ENCODE peak calls at places on chromosomes 3 and 15, in four cellular contexts. One of them, this sample, is unnamed.

GRCh38 chr15:87736921-87737389 is 519.6 kb downstream of the NTRK3 start:
- DNase-seq in ovary: no peak
- DNase-seq in upper lobe of left lung: no peak
- DNase-seq in A549: no peak
- DNase-seq in this sample: no peak

GRCh38 chr3:10289077-10289476 is 3.7 kb downstream of the GHRL start:
- DNase-seq in upper lobe of left lung: peak
- DNase-seq in ovary: no peak
- DNase-seq in A549: no peak
- DNase-seq in this sample: no peak

GRCh38 chr15:98900382-98900781 is 107.2 kb downstream of the PGPEP1L start:
- DNase-seq in upper lobe of left lung: no peak
- DNase-seq in A549: no peak
- DNase-seq in ovary: no peak
- DNase-seq in this sample: no peak

GRCh38 chr3:81419196-81419595 is 342.2 kb downstream of the GBE1 start:
- DNase-seq in A549: peak
- DNase-seq in ovary: no peak
- DNase-seq in upper lobe of left lung: no peak
- DNase-seq in this sample: no peak

GRCh38 chr3:187000711-187001151 is 70.4 kb downstream of the ST6GAL1 start:
- DNase-seq in ovary: no peak
- DNase-seq in upper lobe of left lung: no peak
- DNase-seq in A549: no peak
- DNase-seq in this sample: no peak

GRCh38 chr15:65530318-65531111 is at the start of gene HACD3:
- DNase-seq in A549: peak
- DNase-seq in upper lobe of left lung: peak
- DNase-seq in ovary: peak
- DNase-seq in this sample: peak

GRCh38 chr3:17841190-17841828 is 98.9 kb upstream of the TBC1D5 start:
- DNase-seq in ovary: peak
- DNase-seq in upper lobe of left lung: peak
- DNase-seq in A549: peak
- DNase-seq in this sample: peak

GRCh38 chr3:100158877-100159563 is 44.7 kb upstream of the FILIP1L start:
- DNase-seq in A549: no peak
- DNase-seq in ovary: no peak
- DNase-seq in upper lobe of left lung: no peak
- DNase-seq in this sample: no peak

GRCh38 chr3:127262533-127262932 is 25.3 kb downstream of the PRR20G start:
- DNase-seq in upper lobe of left lung: no peak
- DNase-seq in ovary: no peak
- DNase-seq in A549: no peak
- DNase-seq in this sample: no peak

GRCh38 chr15:79811406-79812405 is 85.1 kb downstream of the MTHFS start:
- DNase-seq in ovary: peak
- DNase-seq in A549: no peak
- DNase-seq in upper lobe of left lung: peak
- DNase-seq in this sample: peak

GRCh38 chr15:96054606-96055005 is 275.9 kb upstream of the NR2F2 start:
- DNase-seq in ovary: no peak
- DNase-seq in A549: no peak
- DNase-seq in upper lobe of left lung: no peak
- DNase-seq in this sample: no peak

GRCh38 chr15:41629883-41630282 is 30.3 kb upstream of the MGA start:
- DNase-seq in ovary: no peak
- DNase-seq in upper lobe of left lung: no peak
- DNase-seq in A549: no peak
- DNase-seq in this sample: no peak

GRCh38 chr15:75309711-75310110 is 26.2 kb upstream of the COMMD4 start:
- DNase-seq in A549: no peak
- DNase-seq in upper lobe of left lung: no peak
- DNase-seq in ovary: no peak
- DNase-seq in this sample: no peak

GRCh38 chr3:132984181-132984580 is 54.0 kb upstream of the TMEM108 start:
- DNase-seq in upper lobe of left lung: no peak
- DNase-seq in A549: no peak
- DNase-seq in ovary: no peak
- DNase-seq in this sample: no peak

GRCh38 chr3:153399636-153400035 is 237.6 kb downstream of the RAP2B start:
- DNase-seq in upper lobe of left lung: no peak
- DNase-seq in ovary: no peak
- DNase-seq in A549: no peak
- DNase-seq in this sample: no peak

GRCh38 chr3:42733501-42734262 is 31.1 kb upstream of the HHATL start:
- DNase-seq in A549: no peak
- DNase-seq in ovary: peak
- DNase-seq in upper lobe of left lung: no peak
- DNase-seq in this sample: no peak

GRCh38 chr15:93987068-93987467 is 244.3 kb upstream of the MCTP2 start:
- DNase-seq in ovary: no peak
- DNase-seq in upper lobe of left lung: no peak
- DNase-seq in A549: no peak
- DNase-seq in this sample: no peak

GRCh38 chr15:99997112-99997651 is 263.9 kb upstream of the LYSMD4 start:
- DNase-seq in A549: no peak
- DNase-seq in ovary: no peak
- DNase-seq in upper lobe of left lung: no peak
- DNase-seq in this sample: peak

GRCh38 chr3:190120161-190121060 is at the start of gene P3H2:
- DNase-seq in upper lobe of left lung: peak
- DNase-seq in A549: peak
- DNase-seq in ovary: peak
- DNase-seq in this sample: peak

GRCh38 chr3:163450684-163451083 is 1627.6 kb downstream of the SI start:
- DNase-seq in ovary: no peak
- DNase-seq in upper lobe of left lung: no peak
- DNase-seq in A549: no peak
- DNase-seq in this sample: no peak

GRCh38 chr15:90583471-90584252 is 53.9 kb downstream of the CRTC3 start:
- DNase-seq in upper lobe of left lung: no peak
- DNase-seq in ovary: no peak
- DNase-seq in A549: no peak
- DNase-seq in this sample: no peak

GRCh38 chr3:182178488-182179200 is 466.9 kb downstream of the SOX2 start:
- DNase-seq in A549: no peak
- DNase-seq in upper lobe of left lung: no peak
- DNase-seq in ovary: no peak
- DNase-seq in this sample: no peak

GRCh38 chr3:187997946-187998561 is 155.9 kb upstream of the LPP start:
- DNase-seq in A549: no peak
- DNase-seq in ovary: no peak
- DNase-seq in upper lobe of left lung: no peak
- DNase-seq in this sample: no peak

GRCh38 chr3:127753898-127754410 is 68.4 kb downstream of the MGLL start:
- DNase-seq in A549: no peak
- DNase-seq in upper lobe of left lung: peak
- DNase-seq in ovary: no peak
- DNase-seq in this sample: no peak

GRCh38 chr15:83837946-83838571 is 184.1 kb downstream of the ADAMTSL3 start:
- DNase-seq in A549: peak
- DNase-seq in upper lobe of left lung: no peak
- DNase-seq in ovary: peak
- DNase-seq in this sample: peak

GRCh38 chr3:152176241-152176640 is 92.5 kb upstream of the MBNL1 start:
- DNase-seq in ovary: no peak
- DNase-seq in A549: no peak
- DNase-seq in upper lobe of left lung: no peak
- DNase-seq in this sample: no peak

GRCh38 chr3:152174876-152175575 is 93.7 kb upstream of the MBNL1 start:
- DNase-seq in A549: no peak
- DNase-seq in ovary: no peak
- DNase-seq in upper lobe of left lung: no peak
- DNase-seq in this sample: no peak

GRCh38 chr3:152177757-152178156 is 91.0 kb upstream of the MBNL1 start:
- DNase-seq in A549: no peak
- DNase-seq in ovary: no peak
- DNase-seq in upper lobe of left lung: no peak
- DNase-seq in this sample: no peak

GRCh38 chr3:152175576-152175883 is 93.2 kb upstream of the MBNL1 start:
- DNase-seq in ovary: no peak
- DNase-seq in upper lobe of left lung: no peak
- DNase-seq in A549: peak
- DNase-seq in this sample: no peak

DNA sequence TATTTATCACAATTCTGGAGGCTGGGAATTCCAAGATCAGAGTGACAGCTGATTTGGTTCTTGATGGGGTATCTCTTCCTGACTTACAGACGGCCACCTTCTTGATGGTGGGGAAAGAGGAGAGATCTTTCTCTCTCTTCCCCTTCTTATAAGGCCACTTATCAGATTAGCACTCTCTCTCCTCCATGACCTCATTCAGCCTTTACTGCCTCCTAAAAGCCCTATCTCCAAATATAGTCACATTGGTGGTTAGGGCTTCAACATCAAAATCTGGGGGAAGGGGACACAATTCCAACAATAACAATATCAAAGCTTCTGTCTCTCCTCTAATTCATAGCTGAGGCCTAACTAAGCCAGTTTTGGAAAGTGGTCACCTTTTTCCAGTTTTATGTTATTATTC is 91.7 kb upstream of the MBNL1 start:
- DNase-seq in ovary: no peak
- DNase-seq in upper lobe of left lung: no peak
- DNase-seq in A549: no peak
- DNase-seq in this sample: no peak
- TF ChIP-seq EP300 in ovary: no peak
- TF ChIP-seq EP300 in upper lobe of left lung: no peak
- TF ChIP-seq EP300 in A549: no peak
- TF ChIP-seq EP300 in this sample: no peak

GRCh38 chr3:169147246-169148008 is 516.1 kb downstream of the MECOM start:
- DNase-seq in ovary: no peak
- DNase-seq in A549: peak
- DNase-seq in upper lobe of left lung: peak
- DNase-seq in this sample: peak
- TF ChIP-seq EP300 in ovary: no peak
- TF ChIP-seq EP300 in A549: no peak
- TF ChIP-seq EP300 in upper lobe of left lung: no peak
- TF ChIP-seq EP300 in this sample: no peak

GRCh38 chr15:33135355-33135781 is 59.1 kb downstream of the FMN1 start:
- DNase-seq in ovary: no peak
- DNase-seq in A549: no peak
- DNase-seq in upper lobe of left lung: no peak
- DNase-seq in this sample: no peak

GRCh38 chr15:33126559-33127290 is 67.8 kb downstream of the FMN1 start:
- DNase-seq in upper lobe of left lung: no peak
- DNase-seq in ovary: peak
- DNase-seq in A549: peak
- DNase-seq in this sample: peak

GRCh38 chr15:33132722-33133345 is 61.7 kb downstream of the FMN1 start:
- DNase-seq in upper lobe of left lung: no peak
- DNase-seq in ovary: no peak
- DNase-seq in A549: peak
- DNase-seq in this sample: no peak

GRCh38 chr15:33137101-33137500 is 57.4 kb downstream of the FMN1 start:
- DNase-seq in upper lobe of left lung: no peak
- DNase-seq in A549: no peak
- DNase-seq in ovary: no peak
- DNase-seq in this sample: no peak

GRCh38 chr15:33131880-33132279 is 62.6 kb downstream of the FMN1 start:
- DNase-seq in ovary: no peak
- DNase-seq in upper lobe of left lung: no peak
- DNase-seq in A549: no peak
- DNase-seq in this sample: no peak
- TF ChIP-seq EP300 in ovary: no peak
- TF ChIP-seq EP300 in upper lobe of left lung: no peak
- TF ChIP-seq EP300 in A549: no peak
- TF ChIP-seq EP300 in this sample: no peak

DNA sequence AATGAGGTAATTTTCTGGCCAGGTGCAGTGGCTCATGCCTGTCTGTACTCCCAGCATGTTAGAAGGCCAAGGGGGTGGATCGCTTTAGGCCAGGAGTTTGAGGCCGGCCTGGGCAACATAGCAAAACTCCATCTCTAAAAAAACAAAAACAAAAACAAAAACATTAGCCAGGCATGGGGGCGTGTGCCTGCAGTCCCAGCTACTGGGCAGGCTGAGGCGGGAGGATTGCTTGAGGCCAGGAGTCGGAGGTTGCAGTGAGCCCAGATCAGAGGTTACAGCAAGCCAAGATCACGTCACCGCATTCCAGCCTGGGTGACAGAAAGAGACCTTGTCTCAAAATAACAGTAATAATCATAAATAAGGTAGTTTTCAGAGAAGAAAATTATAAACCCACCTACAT is 55.7 kb downstream of the LDHAL6B start:
- DNase-seq in A549: no peak
- DNase-seq in upper lobe of left lung: no peak
- DNase-seq in ovary: no peak
- DNase-seq in this sample: no peak
- TF ChIP-seq EP300 in A549: no peak
- TF ChIP-seq EP300 in upper lobe of left lung: no peak
- TF ChIP-seq EP300 in ovary: no peak
- TF ChIP-seq EP300 in this sample: no peak

GRCh38 chr15:38454687-38455071 is 752 bp downstream of the FAM98B start:
- DNase-seq in A549: no peak
- DNase-seq in ovary: no peak
- DNase-seq in upper lobe of left lung: no peak
- DNase-seq in this sample: no peak

GRCh38 chr15:38458646-38459045 is 4.7 kb downstream of the FAM98B start:
- DNase-seq in A549: no peak
- DNase-seq in ovary: no peak
- DNase-seq in upper lobe of left lung: no peak
- DNase-seq in this sample: no peak

GRCh38 chr15:38455096-38455495 is 1.2 kb downstream of the FAM98B start:
- DNase-seq in ovary: no peak
- DNase-seq in upper lobe of left lung: no peak
- DNase-seq in A549: no peak
- DNase-seq in this sample: no peak

GRCh38 chr15:38459480-38459879 is 5.6 kb downstream of the FAM98B start:
- DNase-seq in ovary: no peak
- DNase-seq in upper lobe of left lung: peak
- DNase-seq in A549: no peak
- DNase-seq in this sample: no peak

DNA sequence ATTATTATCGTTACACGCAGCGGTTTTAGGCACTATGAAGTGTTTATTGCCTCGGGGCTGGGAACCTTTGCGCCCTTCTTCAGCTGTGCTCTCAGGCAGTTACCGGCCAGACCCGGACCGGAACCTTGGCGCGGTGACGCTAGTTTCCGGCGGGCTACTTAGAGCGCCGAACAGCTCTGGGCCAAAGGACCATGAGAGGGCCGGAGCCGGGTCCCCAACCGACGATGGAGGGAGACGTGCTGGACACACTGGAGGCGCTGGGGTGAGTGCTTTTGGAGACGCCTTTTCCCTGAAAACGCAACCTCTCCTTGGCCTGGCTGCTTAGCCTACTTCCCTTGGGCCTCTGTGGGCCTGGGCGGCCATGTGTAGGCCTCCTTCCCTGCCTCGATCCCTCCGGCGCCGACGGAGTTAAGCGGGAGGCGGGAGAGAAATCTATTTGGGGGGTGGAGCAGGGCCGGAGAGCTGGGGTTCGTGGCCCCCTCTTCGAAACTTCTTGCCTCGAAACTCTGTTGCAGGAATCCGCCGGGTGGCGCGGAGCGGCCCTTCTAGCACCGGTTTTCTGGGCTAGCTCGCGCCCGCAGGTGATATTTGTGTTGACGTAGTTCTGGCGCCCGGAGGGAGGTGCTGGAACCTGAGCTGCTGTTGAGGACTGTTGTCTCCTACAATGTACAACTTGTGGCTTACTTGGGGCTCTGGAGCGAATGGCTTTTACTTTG is at the start of gene FAM98B:
- DNase-seq in A549: peak
- DNase-seq in ovary: peak
- DNase-seq in upper lobe of left lung: peak
- DNase-seq in this sample: peak
- TF ChIP-seq EP300 in A549: no peak
- TF ChIP-seq EP300 in ovary: no peak
- TF ChIP-seq EP300 in upper lobe of left lung: no peak
- TF ChIP-seq EP300 in this sample: no peak